ENCODE peak calls at places on chromosomes 12 and 14, in four cellular contexts. M is GM12878, F is HepG2, T is K562. O is an unnamed sample.
A peak's percentile ranks its signal among the peaks of the same experiment; 100 is the strongest.

GRCh38 chr14:51780006-51780692 is 80.3 kb upstream of the GNG2 start:
- DNase-seq in F (peak; percentile 50), T (peak; percentile 50), M (peak; percentile 21), O (peak; percentile 70)

GRCh38 chr14:85416771-85417170 is 113.2 kb upstream of the FLRT2 start:
- DNase-seq in T (no peak), F (no peak), M (no peak), O (no peak)

GRCh38 chr14:34733245-34733644 is 18.9 kb upstream of the CFL2 start:
- DNase-seq in M (no peak), T (no peak), F (no peak), O (no peak)

GRCh38 chr14:55581011-55581806 is 1.2 kb downstream of the KTN1 start:
- DNase-seq in T (peak; percentile 40), F (peak; percentile 23), M (no peak), O (peak; percentile 45)

GRCh38 chr12:3216097-3216496 is 138.9 kb downstream of the TSPAN9 start:
- DNase-seq in T (no peak), F (no peak), M (no peak), O (no peak)

GRCh38 chr12:3275171-3276041 is 198.2 kb downstream of the TSPAN9 start:
- DNase-seq in T (peak; percentile 63), F (peak; percentile 31), M (no peak), O (peak; percentile 83)

GRCh38 chr12:46661161-46661845 is 164.5 kb downstream of the SLC38A4 start:
- DNase-seq in T (peak; percentile 67), F (peak; percentile 77), M (peak; percentile 48), O (peak; percentile 45)

GRCh38 chr14:72545411-72546311 is 348.2 kb downstream of the DPF3 start:
- DNase-seq in T (no peak), M (no peak), F (no peak), O (no peak)

GRCh38 chr12:91222746-91223145 is 40.1 kb upstream of the DCN start:
- DNase-seq in M (no peak), T (no peak), F (no peak), O (no peak)

GRCh38 chr12:114018669-114019068 is 52.5 kb upstream of the RBM19 start:
- DNase-seq in T (no peak), F (no peak), M (no peak), O (no peak)

GRCh38 chr12:32331133-32331532 is 68.2 kb upstream of the FGD4 start:
- DNase-seq in M (no peak), T (no peak), F (peak; percentile 16), O (no peak)

GRCh38 chr14:85535916-85536834 is 6.2 kb downstream of the FLRT2 start:
- DNase-seq in M (no peak), F (peak; percentile 12), T (no peak), O (no peak)

GRCh38 chr12:100953217-100953616 is 158.6 kb downstream of the ANO4 start:
- DNase-seq in F (no peak), M (no peak), T (no peak), O (no peak)

GRCh38 chr12:27076930-27077329 is 5.4 kb downstream of the C12orf71 start:
- DNase-seq in T (no peak), F (no peak), M (no peak), O (no peak)

GRCh38 chr12:112422531-112422930 is 3.8 kb downstream of the PTPN11 start:
- DNase-seq in T (no peak), M (no peak), F (no peak), O (no peak)

GRCh38 chr14:33465952-33466700 is 484.7 kb downstream of the EGLN3 start:
- DNase-seq in T (no peak), M (no peak), F (no peak), O (no peak)

GRCh38 chr14:54975856-54976255 is 51.0 kb downstream of the WDHD1 start:
- DNase-seq in F (no peak), M (no peak), T (no peak), O (no peak)

GRCh38 chr12:52945389-52946232 is 3.3 kb upstream of the KRT18 start:
- DNase-seq in F (peak; percentile 92), T (no peak), M (no peak), O (no peak)

GRCh38 chr12:29742646-29743045 is 41.1 kb downstream of the TMTC1 start:
- DNase-seq in F (no peak), T (no peak), M (no peak), O (no peak)

GRCh38 chr14:74956000-74956279 is 543 bp upstream of the PGF start:
- DNase-seq in T (no peak), F (no peak), M (no peak), O (no peak)

GRCh38 chr14:30914812-30915211 is 40.5 kb downstream of the COCH start:
- DNase-seq in F (no peak), T (no peak), M (no peak), O (no peak)

GRCh38 chr12:63138484-63138883 is 12.5 kb downstream of the AVPR1A start:
- DNase-seq in F (no peak), M (no peak), T (no peak), O (no peak)

GRCh38 chr14:68873379-68873778 is 80.5 kb upstream of the ZFP36L1 start:
- DNase-seq in F (no peak), T (no peak), M (no peak), O (no peak)

GRCh38 chr12:65823481-65824313 is 586 bp upstream of the HMGA2 start:
- DNase-seq in M (no peak), T (no peak), F (peak; percentile 76), O (peak; percentile 59)

GRCh38 chr14:54894995-54895394 is 7.6 kb downstream of the GCH1 start:
- DNase-seq in F (no peak), M (no peak), T (no peak), O (no peak)

GRCh38 chr14:24130717-24131548 is 474 bp downstream of the FITM1 start:
- DNase-seq in T (no peak), F (peak; percentile 81), M (no peak), O (no peak)

GRCh38 chr12:132812631-132813305 is 15.9 kb downstream of the GOLGA3 start:
- DNase-seq in M (no peak), F (no peak), T (no peak), O (no peak)

GRCh38 chr12:12443482-12443881 is 86.6 kb downstream of the BORCS5 start:
- DNase-seq in F (no peak), M (no peak), T (no peak), O (no peak)

GRCh38 chr14:89299587-89299986 is 117.4 kb downstream of the FOXN3 start:
- DNase-seq in F (no peak), M (no peak), T (no peak), O (no peak)

GRCh38 chr12:84070311-84070710 is 842.3 kb downstream of the SLC6A15 start:
- DNase-seq in F (no peak), M (no peak), T (no peak), O (no peak)

GRCh38 chr12:3552726-3553045 is 61.7 kb downstream of the PRMT8 start:
- DNase-seq in F (no peak), M (no peak), T (no peak), O (no peak)

GRCh38 chr14:23542261-23542660 is 9.3 kb downstream of the ZFHX2 start:
- DNase-seq in T (no peak), F (no peak), M (no peak), O (no peak)

GRCh38 chr14:69315302-69315701 is 55.3 kb downstream of the GALNT16 start:
- DNase-seq in M (no peak), T (peak; percentile 21), F (no peak), O (no peak)

GRCh38 chr12:45828402-45828801 is 98.9 kb downstream of the ARID2 start:
- DNase-seq in M (peak; percentile 12), T (no peak), F (no peak), O (no peak)

GRCh38 chr12:21711376-21711775 is 53.7 kb upstream of the LDHB start:
- DNase-seq in T (no peak), F (no peak), M (no peak), O (no peak)

GRCh38 chr12:21713138-21713537 is 55.5 kb upstream of the LDHB start:
- DNase-seq in M (no peak), F (no peak), T (no peak), O (no peak)

GRCh38 chr12:21710944-21711343 is 53.3 kb upstream of the LDHB start:
- DNase-seq in F (no peak), M (no peak), T (no peak), O (no peak)
- TF ChIP-seq FOXM1 in F (no peak), M (no peak), T (no peak), O (no peak)

GRCh38 chr12:51389302-51389999 is 1.8 kb downstream of the GALNT6 start:
- DNase-seq in T (peak; percentile 93), F (no peak), M (no peak), O (no peak)

GRCh38 chr12:51390457-51391046 is 654 bp downstream of the GALNT6 start:
- DNase-seq in M (no peak), F (no peak), T (no peak), O (no peak)

GRCh38 chr12:51388826-51389225 is 2.4 kb downstream of the GALNT6 start:
- DNase-seq in F (no peak), M (no peak), T (no peak), O (no peak)

GRCh38 chr12:51392556-51393237 is 1.5 kb upstream of the GALNT6 start:
- DNase-seq in F (no peak), M (no peak), T (no peak), O (peak; percentile 68)

DNA sequence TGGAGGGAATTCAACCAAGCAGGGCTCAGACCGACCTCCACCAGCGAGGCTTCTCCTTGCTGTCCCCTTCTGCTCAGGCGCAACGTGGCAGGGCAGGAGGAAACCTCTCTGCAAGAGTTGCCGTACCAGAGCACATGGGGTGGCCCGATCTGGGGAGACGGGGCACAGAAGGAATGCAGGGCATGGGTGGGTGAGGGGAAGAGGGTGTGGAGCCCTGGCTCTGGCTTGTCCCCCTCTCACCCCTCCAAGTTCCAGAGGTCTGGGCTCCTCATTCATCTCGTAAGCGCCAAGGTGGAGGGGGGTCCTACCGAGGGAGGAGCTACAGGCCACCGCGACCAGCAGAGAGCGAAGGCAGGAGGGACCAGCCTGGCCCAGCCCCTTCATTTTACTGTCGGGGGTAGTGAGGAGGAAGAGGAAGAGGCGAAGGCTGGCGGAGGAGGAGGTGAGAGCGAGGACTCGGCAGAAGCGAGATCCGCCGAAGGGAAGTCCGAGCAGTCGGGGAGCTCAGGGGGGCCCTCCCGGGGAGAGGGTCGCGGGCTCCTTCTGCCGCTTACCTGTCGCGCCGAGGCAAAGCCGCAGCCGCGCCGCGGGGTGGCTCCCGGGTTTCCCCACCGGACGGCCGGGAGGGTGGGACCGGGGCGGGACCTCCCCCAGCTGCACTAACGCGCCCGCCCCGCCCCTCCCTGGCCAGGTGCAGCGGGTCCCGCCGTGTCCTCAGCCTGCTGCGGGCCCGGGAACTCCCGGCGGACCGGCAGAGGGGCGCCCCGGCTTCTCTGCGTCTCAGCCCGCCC is at the start of gene GALNT6:
- DNase-seq in T (peak; percentile 70), F (no peak), M (no peak), O (peak; percentile 64)
- TF ChIP-seq FOXK2 in T (no peak), F (no peak), M (no peak), O (no peak)

GRCh38 chr12:6769003-6769389 is 2.8 kb downstream of the PTMS start:
- DNase-seq in T (peak; percentile 57), M (no peak), F (no peak), O (no peak)
- TF ChIP-seq BHLHE40 in T (no peak), M (no peak), F (no peak), O (no peak)

DNA sequence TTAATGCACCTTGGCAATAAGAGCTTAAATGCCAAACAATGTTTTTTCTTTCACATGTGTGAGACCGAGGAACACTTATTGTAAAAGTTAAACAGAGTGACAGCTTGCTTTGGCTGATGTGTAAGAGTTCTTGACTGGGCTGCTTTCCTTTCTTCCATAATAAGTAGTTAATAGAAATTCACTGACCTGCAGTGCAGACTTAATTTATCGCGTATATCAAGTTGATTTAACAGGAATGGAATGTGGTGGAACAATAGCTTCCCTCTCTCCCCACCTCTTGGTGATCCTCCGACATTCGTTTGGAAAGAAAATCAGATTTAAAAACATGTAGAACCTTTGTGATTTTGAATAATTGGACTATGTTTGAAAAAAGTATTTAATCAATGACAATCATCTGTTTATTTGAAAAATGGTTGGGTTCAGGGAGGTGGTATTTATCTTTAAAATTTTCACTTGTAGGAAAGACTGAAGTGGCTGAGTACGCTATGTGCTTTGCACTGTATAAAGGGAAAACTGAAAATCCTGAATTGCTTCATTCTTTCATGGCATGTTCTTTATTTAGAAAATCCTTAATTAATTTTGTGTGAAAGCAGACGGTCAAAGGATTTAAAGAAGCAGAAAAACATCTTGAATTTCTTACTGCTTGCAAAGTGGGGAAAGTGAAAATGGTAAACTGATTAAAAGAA is 168.7 kb downstream of the NEDD1 start:
- DNase-seq in F (no peak), T (no peak), M (no peak), O (no peak)
- TF ChIP-seq FOXM1 in F (no peak), T (no peak), M (no peak), O (no peak)

O was measured in HEK293T.